ENCODE peak calls at places on chromosomes 5 and 9, in five cellular contexts. W, A, R, P and V are unnamed samples.

GRCh38 chr9:31490551-31491106 is 893.8 kb upstream of the ACO1 start:
- DNase-seq in P (no peak), A (no peak), R (no peak), W (no peak), V (no peak)

GRCh38 chr9:93686127-93686879 is 109.9 kb downstream of the PHF2 start:
- DNase-seq in W (no peak), P (no peak), A (no peak), R (no peak), V (no peak)

GRCh38 chr5:176619203-176619568 is 9.2 kb upstream of the GPRIN1 start:
- DNase-seq in A (peak; percentile 55), W (peak; percentile 54), P (peak; percentile 55), R (peak; percentile 84), V (no peak)

GRCh38 chr5:5150667-5151066 is 10.5 kb downstream of the ADAMTS16 start:
- DNase-seq in W (no peak), R (no peak), A (no peak), P (no peak), V (no peak)

GRCh38 chr5:77239126-77239741 is 28.8 kb downstream of the PDE8B start:
- DNase-seq in P (peak; percentile 10), R (no peak), W (peak; percentile 14), A (no peak), V (no peak)

GRCh38 chr9:98482248-98482647 is 226.5 kb downstream of the GABBR2 start:
- DNase-seq in R (no peak), W (no peak), P (no peak), A (no peak), V (no peak)

GRCh38 chr5:105670586-105670985 is 2000.2 kb downstream of the EFNA5 start:
- DNase-seq in P (no peak), R (no peak), W (no peak), A (no peak), V (no peak)

GRCh38 chr5:39518516-39518915 is 93.7 kb upstream of the DAB2 start:
- DNase-seq in W (no peak), P (no peak), R (no peak), A (no peak), V (no peak)

GRCh38 chr5:140202078-140202477 is 27.1 kb downstream of the CYSTM1 start:
- DNase-seq in P (no peak), A (no peak), R (no peak), W (no peak), V (no peak)

GRCh38 chr5:30594331-30594730 is 599.2 kb upstream of the CDH6 start:
- DNase-seq in W (no peak), A (no peak), P (no peak), R (no peak), V (no peak)

GRCh38 chr9:121743441-121744001 is 92.1 kb downstream of the DAB2IP start:
- DNase-seq in A (no peak), R (peak; percentile 91), W (peak; percentile 90), P (peak; percentile 91), V (peak; percentile 93)

GRCh38 chr5:173333900-173334685 is 5.9 kb upstream of the STC2 start:
- DNase-seq in P (no peak), W (no peak), R (no peak), A (no peak), V (no peak)

GRCh38 chr5:156396830-156397081 is 69.8 kb downstream of the SGCD start:
- DNase-seq in A (no peak), W (no peak), P (no peak), R (no peak), V (no peak)

GRCh38 chr9:114624656-114625055 is 13.6 kb downstream of the TMEM268 start:
- DNase-seq in R (no peak), W (no peak), A (no peak), P (no peak), V (no peak)

GRCh38 chr5:54458221-54458620 is 2.7 kb downstream of the HSPB3 start:
- DNase-seq in W (no peak), P (no peak), R (no peak), A (no peak), V (no peak)

GRCh38 chr5:168753691-168754254 is 174.6 kb upstream of the PANK3 start:
- DNase-seq in A (no peak), W (no peak), R (no peak), P (no peak), V (peak; percentile 7)

GRCh38 chr5:164214698-164215097 is 709.3 kb downstream of the MAT2B start:
- DNase-seq in P (no peak), W (no peak), A (no peak), R (no peak), V (no peak)

GRCh38 chr5:6804766-6805165 is 91.5 kb downstream of the TENT4A start:
- DNase-seq in P (no peak), R (no peak), W (no peak), A (no peak), V (no peak)

GRCh38 chr5:83173826-83174225 is 96.5 kb downstream of the XRCC4 start:
- DNase-seq in R (no peak), A (no peak), W (no peak), P (no peak), V (no peak)

GRCh38 chr5:1065891-1066650 is 45.8 kb downstream of the SLC12A7 start:
- DNase-seq in A (no peak), P (no peak), W (no peak), R (peak; percentile 49), V (no peak)

GRCh38 chr9:123138156-123138555 is 104.7 kb downstream of the GPR21 start:
- DNase-seq in P (no peak), R (no peak), W (no peak), A (no peak), V (no peak)

GRCh38 chr9:13627071-13627470 is 347.6 kb upstream of the MPDZ start:
- DNase-seq in W (no peak), R (no peak), A (no peak), P (no peak), V (no peak)
- H3K4me1 ChIP-seq in W (no peaks in the 10 kb centered on the region), R (no peaks in the 10 kb centered on the region), A (no peaks in the 10 kb centered on the region), P (no peaks in the 10 kb centered on the region), V (no peaks in the 10 kb centered on the region)

GRCh38 chr9:127457191-127457878 is 6.0 kb downstream of the LRSAM1 start:
- DNase-seq in P (no peak), W (no peak), A (no peak), R (no peak), V (no peak)
- H3K36me3 ChIP-seq in P (peaks cover 4% of the 10 kb centered on the region), W (peaks cover 7% of the 10 kb centered on the region), A (peaks cover 30% of the 10 kb centered on the region), R (peaks cover 54% of the 10 kb centered on the region), V (peaks cover 69% of the 10 kb centered on the region)

GRCh38 chr5:137858223-137858916 is 9.3 kb upstream of the MYOT start:
- DNase-seq in A (no peak), R (no peak), W (no peak), P (peak; percentile 56), V (no peak)
- H3K27ac ChIP-seq in A (no peak overlapping the region), R (peak overlapping the region; percentile 36), W (no peak overlapping the region), P (no peak overlapping the region), V (peak overlapping the region; percentile 53)

DNA sequence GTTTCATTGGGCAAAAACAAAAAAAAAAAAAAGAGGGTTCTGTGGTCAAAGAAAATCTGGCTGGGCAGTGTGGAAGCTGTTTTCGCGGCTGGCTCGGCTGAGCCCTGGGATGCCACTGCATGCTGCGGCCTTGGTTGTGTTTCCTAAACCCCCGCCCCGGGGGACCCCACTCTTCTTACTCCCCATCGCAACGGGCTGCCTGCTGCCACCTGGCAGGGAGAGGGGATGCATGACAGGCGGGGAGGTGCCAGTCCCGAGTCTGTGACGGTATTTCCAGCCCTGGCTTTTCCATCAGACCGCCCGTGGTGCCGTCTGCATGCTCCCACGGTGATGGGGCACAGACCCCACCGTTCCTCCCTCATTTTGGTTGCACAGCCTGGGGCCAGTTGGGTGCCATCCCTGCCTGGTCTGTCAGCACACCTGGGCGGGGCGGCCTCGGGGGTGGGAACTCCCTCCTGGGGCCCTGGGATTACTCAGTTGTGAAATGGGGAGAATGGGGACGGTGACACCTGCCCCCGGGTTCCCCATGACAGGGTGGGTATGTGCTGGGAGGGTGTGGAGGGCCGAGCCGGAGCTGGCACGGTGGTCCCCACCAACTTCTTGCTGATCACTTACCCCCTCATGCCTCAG is 101.0 kb downstream of the RXRA start:
- DNase-seq in R (no peak), A (no peak), W (no peak), P (no peak), V (no peak)
- H3K4me1 ChIP-seq in R (no peaks in the 10 kb centered on the region), A (no peaks in the 10 kb centered on the region), W (no peaks in the 10 kb centered on the region), P (no peaks in the 10 kb centered on the region), V (peaks cover 4% of the 10 kb centered on the region)

GRCh38 chr5:72228957-72229356 is 91.1 kb downstream of the MRPS27 start:
- DNase-seq in P (no peak), A (no peak), R (no peak), W (no peak), V (no peak)
- H3K36me3 ChIP-seq in P (peaks cover 6% of the 10 kb centered on the region), A (peaks cover 24% of the 10 kb centered on the region), R (peaks cover 62% of the 10 kb centered on the region), W (peaks cover 27% of the 10 kb centered on the region), V (peaks cover 5% of the 10 kb centered on the region)

GRCh38 chr9:108830292-108830691 is 25.5 kb downstream of the ACTL7B start:
- DNase-seq in R (no peak), W (no peak), P (no peak), A (no peak), V (no peak)

GRCh38 chr9:108835831-108836230 is 20.0 kb downstream of the ACTL7B start:
- DNase-seq in P (no peak), W (no peak), A (no peak), R (no peak), V (no peak)

GRCh38 chr9:108834959-108835696 is 20.7 kb downstream of the ACTL7B start:
- DNase-seq in R (no peak), P (no peak), A (no peak), W (no peak), V (no peak)

GRCh38 chr9:108832179-108832500 is 23.6 kb downstream of the ACTL7B start:
- DNase-seq in P (no peak), W (no peak), R (no peak), A (no peak), V (no peak)

DNA sequence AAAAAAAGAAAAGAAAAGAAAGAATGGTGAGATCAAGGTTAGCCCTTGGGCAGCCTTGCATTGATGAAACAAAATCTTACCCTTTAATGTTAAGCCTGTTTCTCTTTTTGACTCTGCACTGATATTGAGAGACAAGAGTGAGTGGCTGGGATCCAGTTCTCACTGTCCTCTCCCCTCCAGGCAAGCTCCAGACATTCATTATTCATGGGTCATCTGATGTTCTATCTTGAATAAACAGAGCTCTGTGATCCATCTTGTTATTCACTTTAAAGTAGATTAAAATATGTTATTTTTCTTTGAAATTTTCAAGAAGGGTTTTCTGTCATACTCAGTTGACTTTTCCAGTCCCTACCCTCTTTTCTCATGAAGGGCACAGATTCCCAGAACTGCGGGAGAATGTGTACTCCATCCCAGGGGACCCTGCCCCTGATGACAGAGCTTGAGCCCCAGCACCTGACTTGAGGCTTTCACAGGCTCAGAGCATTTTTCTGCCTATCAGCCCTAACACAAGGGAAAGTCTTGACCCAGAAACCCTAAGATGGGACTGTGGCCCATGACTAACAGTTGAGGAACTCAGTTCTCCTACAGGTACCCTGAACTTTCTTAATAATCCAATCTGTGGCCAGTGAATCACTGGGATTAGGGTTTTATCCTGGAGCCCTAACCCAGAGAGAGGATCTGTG is 24.1 kb downstream of the ACTL7B start:
- DNase-seq in W (no peak), R (no peak), A (no peak), P (no peak), V (no peak)
- H3K27ac ChIP-seq in W (no peak overlapping the region), R (no peak overlapping the region), A (no peak overlapping the region), P (no peak overlapping the region), V (no peak overlapping the region)

GRCh38 chr9:79577969-79578723 is 6.4 kb downstream of the TLE4 start:
- DNase-seq in R (no peak), W (no peak), A (no peak), P (no peak), V (no peak)
- H3K4me1 ChIP-seq in R (peaks cover 15% of the 10 kb centered on the region), W (no peaks in the 10 kb centered on the region), A (peaks cover 35% of the 10 kb centered on the region), P (no peaks in the 10 kb centered on the region), V (no peaks in the 10 kb centered on the region)